ENCODE peak calls at places on chromosomes 7 and 10, in eight cellular contexts. J is pancreas; T is left cardiac atrium; Y is cardiac muscle cell; U is GM20000; Q is effector memory CD4-positive, alpha-beta T cell; C is T-helper 2 cell; I is GM03348. E is an unnamed sample.

GRCh38 chr10:127431525-127431924 is 117.6 kb upstream of the NPS start:
- DNase-seq in J (no peak), T (no peak), Y (no peak), U (no peak), Q (no peak), C (no peak), I (no peak), E (no peak)

GRCh38 chr7:157585113-157585861 is 248.5 kb downstream of the DNAJB6 start:
- DNase-seq in J (no peak), T (no peak), Y (no peak), U (no peak), Q (no peak), C (no peak), I (no peak), E (no peak)

GRCh38 chr7:121755818-121756501 is 117.0 kb upstream of the PTPRZ1 start:
- DNase-seq in J (no peak), T (no peak), Y (peak; percentile 9), U (no peak), Q (no peak), C (no peak), I (no peak), E (no peak)

GRCh38 chr7:26365077-26365896 is 73.6 kb downstream of the SNX10 start:
- DNase-seq in J (no peak), T (no peak), Y (peak; percentile 78), U (peak; percentile 63), Q (no peak), C (no peak), I (peak; percentile 69), E (no peak)

GRCh38 chr7:44377681-44378421 is 52.5 kb upstream of the CAMK2B start:
- DNase-seq in J (peak; percentile 39), T (peak; percentile 15), Y (no peak), U (peak; percentile 68), Q (no peak), C (no peak), I (peak; percentile 22), E (no peak)

GRCh38 chr7:18352339-18353255 is 143.0 kb upstream of the HDAC9 start:
- DNase-seq in J (no peak), T (peak; percentile 45), Y (peak; percentile 66), U (peak; percentile 30), Q (no peak), C (no peak), I (peak; percentile 64), E (peak; percentile 23)

GRCh38 chr10:12949248-12949647 is 52.3 kb downstream of the CCDC3 start:
- DNase-seq in J (no peak), T (no peak), Y (no peak), U (no peak), Q (no peak), C (no peak), I (no peak), E (no peak)

GRCh38 chr10:19921300-19922140 is 105.3 kb downstream of the PLXDC2 start:
- DNase-seq in J (no peak), T (no peak), Y (no peak), U (no peak), Q (no peak), C (no peak), I (peak; percentile 56), E (no peak)

GRCh38 chr10:69439350-69439739 is 11.9 kb upstream of the TSPAN15 start:
- DNase-seq in J (no peak), T (no peak), Y (no peak), U (no peak), Q (no peak), C (no peak), I (peak; percentile 74), E (no peak)

GRCh38 chr10:6665847-6666246 is 85.8 kb upstream of the PRKCQ start:
- DNase-seq in J (no peak), T (no peak), Y (no peak), U (no peak), Q (peak; percentile 5), C (no peak), I (no peak), E (no peak)

GRCh38 chr7:38189256-38189938 is 11.4 kb downstream of the STARD3NL start:
- DNase-seq in J (no peak), T (no peak), Y (no peak), U (no peak), Q (no peak), C (no peak), I (no peak), E (no peak)

GRCh38 chr7:155644971-155645509 is 579 bp downstream of the RBM33 start:
- DNase-seq in J (peak; percentile 59), T (no peak), Y (peak; percentile 45), U (peak; percentile 69), Q (no peak), C (no peak), I (peak; percentile 66), E (peak; percentile 46)

GRCh38 chr10:126384269-126384873 is 3.9 kb downstream of the ADAM12 start:
- DNase-seq in J (no peak), T (no peak), Y (no peak), U (no peak), Q (no peak), C (no peak), I (peak; percentile 71), E (no peak)

GRCh38 chr7:20307119-20307518 is 23.6 kb upstream of the ITGB8 start:
- DNase-seq in J (no peak), T (no peak), Y (no peak), U (peak; percentile 35), Q (no peak), C (no peak), I (no peak), E (no peak)

GRCh38 chr10:78528749-78529204 is 495.1 kb downstream of the RPS24 start:
- DNase-seq in J (no peak), T (no peak), Y (no peak), U (no peak), Q (no peak), C (no peak), I (no peak), E (peak; percentile 15)

GRCh38 chr10:9331583-9332008 is 1277.1 kb downstream of the GATA3 start:
- DNase-seq in J (no peak), T (no peak), Y (peak; percentile 81), U (peak; percentile 52), Q (no peak), C (no peak), I (peak; percentile 72), E (peak; percentile 28)

GRCh38 chr10:6006991-6007390 is 29.6 kb upstream of the IL15RA start:
- DNase-seq in J (no peak), T (no peak), Y (no peak), U (no peak), Q (no peak), C (no peak), I (no peak), E (no peak)

GRCh38 chr7:31699050-31699449 is 12.0 kb downstream of the PPP1R17 start:
- DNase-seq in J (no peak), T (no peak), Y (no peak), U (no peak), Q (no peak), C (no peak), I (no peak), E (no peak)

GRCh38 chr7:50782376-50783208 is at the start of gene GRB10:
- DNase-seq in J (peak; percentile 75), T (peak; percentile 46), Y (peak; percentile 71), U (no peak), Q (no peak), C (no peak), I (peak; percentile 84), E (no peak)

GRCh38 chr7:92758796-92759431 is 77.5 kb downstream of the CDK6 start:
- DNase-seq in J (no peak), T (no peak), Y (no peak), U (no peak), Q (no peak), C (no peak), I (no peak), E (no peak)

GRCh38 chr10:78035025-78035424 is 1.4 kb downstream of the RPS24 start:
- DNase-seq in J (no peak), T (no peak), Y (no peak), U (no peak), Q (no peak), C (no peak), I (no peak), E (no peak)

GRCh38 chr7:6027806-6028365 is 3.3 kb upstream of the ANKRD61 start:
- DNase-seq in J (no peak), T (no peak), Y (no peak), U (no peak), Q (no peak), C (no peak), I (no peak), E (no peak)

GRCh38 chr10:69645751-69646687 is 16.0 kb downstream of the FAM241B start:
- DNase-seq in J (peak; percentile 44), T (no peak), Y (peak; percentile 74), U (no peak), Q (no peak), C (no peak), I (no peak), E (no peak)

GRCh38 chr7:55179897-55180682 is 161.3 kb downstream of the EGFR start:
- DNase-seq in J (no peak), T (no peak), Y (no peak), U (no peak), Q (no peak), C (no peak), I (no peak), E (no peak)

GRCh38 chr10:88106348-88106747 is 242.9 kb downstream of the PTEN start:
- DNase-seq in J (no peak), T (no peak), Y (no peak), U (no peak), Q (no peak), C (no peak), I (no peak), E (no peak)